ENCODE peak calls at places on chromosomes 11 and 22, in seven cellular contexts. J is upper lobe of left lung, T is K562, G is prostate gland, F is esophagus muscularis mucosa, C is stomach, O is sigmoid colon. L is an unnamed sample. For H3K4me1, the result is how much of the 10 kb centered on the place peaks cover.

GRCh38 chr11:75588067-75588481 is 26.0 kb downstream of the SERPINH1 start:
- DNase-seq in O (no peak), F (no peak), J (no peak), G (no peak), T (no peak), C (no peak), L (no peak)

GRCh38 chr22:46052801-46053562 is 76.0 kb upstream of the WNT7B start:
- DNase-seq in T (no peak), C (peak), O (peak), F (no peak), J (peak), G (no peak), L (peak)

GRCh38 chr11:25910090-25910489 is 421.8 kb upstream of the ANO3 start:
- DNase-seq in T (no peak), C (no peak), F (no peak), J (no peak), O (no peak), G (no peak), L (no peak)

GRCh38 chr11:61749607-61750217 is 2.7 kb upstream of the MYRF start:
- DNase-seq in C (no peak), G (no peak), T (peak), J (no peak), F (no peak), O (no peak), L (no peak)

GRCh38 chr11:125525303-125525702 is 29.2 kb upstream of the FEZ1 start:
- DNase-seq in J (no peak), T (no peak), O (no peak), G (no peak), C (no peak), F (no peak), L (no peak)

GRCh38 chr11:124801014-124801413 is 808 bp upstream of the MSANTD2 start:
- DNase-seq in F (no peak), G (no peak), T (no peak), J (no peak), O (no peak), C (no peak), L (no peak)

GRCh38 chr11:36501236-36501635 is 8.8 kb downstream of the TRAF6 start:
- DNase-seq in T (no peak), O (no peak), G (no peak), J (no peak), C (no peak), F (no peak), L (no peak)

GRCh38 chr22:22576244-22576988 is 17.4 kb upstream of the PRAME start:
- DNase-seq in G (no peak), C (peak), O (no peak), F (no peak), T (peak), J (no peak), L (no peak)

GRCh38 chr22:46619240-46619829 is 851 bp upstream of the GRAMD4 start:
- DNase-seq in T (no peak), C (no peak), J (no peak), F (no peak), O (no peak), G (no peak), L (no peak)

GRCh38 chr22:44622685-44623084 is 79.3 kb upstream of the PRR5 start:
- DNase-seq in F (no peak), G (no peak), O (no peak), C (no peak), T (no peak), J (no peak), L (no peak)

GRCh38 chr11:118174006-118174567 is 2.4 kb downstream of the SCN2B start:
- DNase-seq in C (no peak), G (no peak), F (no peak), J (no peak), O (no peak), T (no peak), L (no peak)

GRCh38 chr22:18024276-18024939 is at the start of gene MICAL3:
- DNase-seq in F (no peak), C (peak), G (peak), J (peak), O (peak), T (peak), L (peak)

GRCh38 chr11:124681421-124681820 is 7.7 kb downstream of the SPA17 start:
- DNase-seq in J (no peak), T (no peak), C (no peak), O (no peak), F (no peak), G (no peak), L (no peak)

GRCh38 chr11:27317751-27318150 is 45.3 kb downstream of the CCDC34 start:
- DNase-seq in O (no peak), G (no peak), C (no peak), J (no peak), T (peak), F (no peak), L (no peak)

GRCh38 chr11:119148855-119149370 is at the start of gene ABCG4:
- DNase-seq in O (no peak), G (no peak), F (no peak), C (peak), T (peak), J (no peak), L (no peak)

GRCh38 chr22:47082505-47082904 is 320.1 kb downstream of the TBC1D22A start:
- DNase-seq in J (no peak), G (no peak), F (no peak), C (no peak), O (no peak), T (no peak), L (no peak)

GRCh38 chr11:119433369-119433749 is 10.4 kb upstream of the THY1 start:
- DNase-seq in O (no peak), C (no peak), F (no peak), T (no peak), J (no peak), G (no peak), L (no peak)

GRCh38 chr11:34789196-34789834 is 126.9 kb downstream of the APIP start:
- DNase-seq in J (no peak), O (no peak), C (no peak), F (no peak), G (no peak), T (no peak), L (no peak)

GRCh38 chr22:36481393-36482168 is at the start of gene TXN2:
- DNase-seq in T (peak), O (peak), F (peak), G (peak), J (peak), C (peak), L (peak)

GRCh38 chr11:102559839-102560238 is 29.3 kb upstream of the MMP7 start:
- DNase-seq in G (no peak), O (no peak), F (no peak), C (no peak), T (no peak), J (no peak), L (no peak)

GRCh38 chr11:69284081-69284511 is 9.9 kb upstream of the MYEOV start:
- DNase-seq in C (no peak), T (no peak), J (no peak), O (no peak), F (no peak), G (no peak), L (no peak)

GRCh38 chr11:119754199-119754598 is 25.2 kb upstream of the NECTIN1 start:
- DNase-seq in O (no peak), C (no peak), G (no peak), T (no peak), F (no peak), J (no peak), L (no peak)

GRCh38 chr22:41905411-41906202 is 9.3 kb downstream of the SHISA8 start:
- DNase-seq in C (no peak), G (no peak), O (no peak), T (no peak), F (no peak), J (no peak), L (no peak)

GRCh38 chr22:49369726-49370717 is 457.7 kb downstream of the BRD1 start:
- DNase-seq in F (no peak), O (no peak), T (no peak), G (no peak), J (no peak), C (peak), L (peak)

GRCh38 chr11:108698844-108699642 is 34.2 kb downstream of the DDX10 start:
- DNase-seq in J (no peak), F (no peak), T (no peak), O (no peak), C (no peak), G (no peak), L (no peak)

GRCh38 chr11:10807629-10808552 is 835 bp downstream of the EIF4G2 start:
- DNase-seq in T (peak), G (peak), F (no peak), O (peak), C (peak), J (peak), L (peak)

GRCh38 chr11:103587951-103588788 is 448.3 kb upstream of the DDI1 start:
- DNase-seq in G (no peak), C (no peak), T (no peak), F (no peak), O (no peak), J (no peak), L (no peak)

GRCh38 chr11:34910817-34911216 is 5.4 kb downstream of the APIP start:
- DNase-seq in J (no peak), C (no peak), T (no peak), G (no peak), F (no peak), O (no peak), L (no peak)

DNA sequence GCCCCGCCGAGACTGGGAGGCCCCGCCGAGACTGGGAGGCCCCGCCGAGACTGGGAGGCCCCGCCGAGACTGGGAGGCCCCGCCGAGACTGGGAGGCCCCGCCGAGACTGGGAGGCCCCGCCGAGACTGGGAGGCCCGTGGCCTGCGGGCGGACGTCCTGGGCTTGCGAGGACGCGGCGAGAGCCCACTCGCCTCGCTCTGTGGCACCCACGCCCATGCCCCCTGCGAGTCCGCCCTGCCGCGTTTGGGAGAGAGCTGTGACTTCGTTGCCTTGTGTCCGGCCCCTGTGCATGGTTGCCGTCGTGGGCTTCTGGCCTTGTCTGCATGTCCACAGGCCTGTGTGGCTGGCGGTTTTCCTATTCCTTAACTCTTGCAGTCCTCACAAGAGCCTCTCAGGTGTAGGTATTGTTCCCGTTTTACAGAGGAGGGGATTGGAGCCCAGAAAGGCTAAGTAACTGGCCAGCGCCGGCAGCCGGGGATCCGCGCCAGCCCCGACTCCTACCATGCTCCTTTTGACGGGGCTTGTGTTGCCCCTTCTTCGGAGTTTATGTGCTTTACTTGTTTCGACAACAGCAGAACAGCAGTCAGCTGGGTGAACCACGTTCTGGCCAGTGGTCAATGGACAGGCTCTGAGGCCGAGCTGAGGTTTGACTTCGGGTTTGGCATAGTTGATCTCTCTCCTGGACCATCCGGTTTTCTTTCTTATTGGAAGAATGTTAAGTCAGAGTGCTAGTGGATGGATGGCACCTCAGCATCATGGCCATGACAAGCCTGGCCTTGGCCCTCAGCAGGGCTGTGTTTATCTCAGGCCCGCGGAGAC is 731 bp downstream of the PHRF1 start:
- DNase-seq in F (no peak), J (no peak), G (no peak), T (peak), O (no peak), C (no peak), L (no peak)
- TF ChIP-seq POLR2AphosphoS5 in F (no peak), J (no peak), G (no peak), T (no peak), O (no peak), C (no peak), L (no peak)

DNA sequence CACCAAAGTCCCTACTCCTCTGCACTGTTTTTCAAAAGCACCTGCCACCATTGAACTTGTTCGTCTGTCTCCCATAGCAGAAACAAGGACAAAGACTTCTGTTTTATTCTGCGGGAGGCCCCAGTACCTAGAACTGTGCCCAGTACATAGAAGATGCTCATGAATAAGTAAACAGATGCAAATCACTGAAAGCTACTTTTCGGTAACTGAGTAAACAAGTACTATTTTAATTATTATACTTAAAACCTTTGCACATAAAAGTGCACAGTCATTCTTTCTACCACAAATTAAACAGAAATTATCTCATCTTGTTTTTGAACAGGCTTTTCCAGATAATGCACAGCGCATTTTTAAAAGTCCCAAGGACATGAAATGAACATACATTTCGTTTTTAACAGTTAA is 3.8 kb downstream of the NAP1L4 start:
- DNase-seq in O (no peak), C (no peak), F (no peak), J (no peak), G (no peak), T (no peak), L (no peak)
- H3K4me1 ChIP-seq in O (under half), C (half or more), F (half or more), J (under half), G (under half), T (under half), L (under half)

DNA sequence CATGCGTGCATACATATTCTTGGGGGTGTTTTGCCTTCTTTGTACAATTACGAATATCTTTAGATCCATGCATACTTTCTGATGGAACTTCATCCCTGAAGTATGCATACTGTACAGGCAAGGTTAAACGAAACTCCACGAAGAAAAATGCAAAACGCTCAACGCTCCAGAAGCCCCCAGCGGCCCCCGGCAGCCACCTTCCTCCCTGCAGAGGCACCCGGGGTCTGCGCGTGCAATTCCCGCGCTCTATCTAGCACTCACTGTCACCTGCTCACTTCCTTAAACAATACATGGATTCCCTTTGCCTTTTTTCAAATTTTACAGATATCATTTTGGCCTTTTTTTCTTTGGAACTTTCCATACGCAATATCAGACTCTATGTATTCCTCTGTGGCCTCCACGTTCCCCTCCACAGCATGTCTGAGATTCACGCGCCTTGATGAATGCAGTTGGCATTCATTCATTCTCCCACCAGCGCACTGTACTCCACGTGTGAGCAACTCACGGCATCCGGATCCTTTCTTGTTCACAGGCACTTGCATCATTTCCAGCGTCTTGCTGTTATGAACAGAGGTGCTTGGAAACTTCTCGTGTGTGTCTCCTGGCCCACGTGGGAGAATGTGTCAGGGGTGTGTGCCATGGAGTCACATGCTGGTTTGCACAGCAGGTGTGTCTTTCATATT is 214.3 kb downstream of the CTTN start:
- DNase-seq in T (no peak), O (no peak), J (no peak), G (no peak), C (no peak), F (no peak), L (no peak)
- TF ChIP-seq POLR2AphosphoS5 in T (no peak), O (no peak), J (no peak), G (no peak), C (no peak), F (no peak), L (no peak)

DNA sequence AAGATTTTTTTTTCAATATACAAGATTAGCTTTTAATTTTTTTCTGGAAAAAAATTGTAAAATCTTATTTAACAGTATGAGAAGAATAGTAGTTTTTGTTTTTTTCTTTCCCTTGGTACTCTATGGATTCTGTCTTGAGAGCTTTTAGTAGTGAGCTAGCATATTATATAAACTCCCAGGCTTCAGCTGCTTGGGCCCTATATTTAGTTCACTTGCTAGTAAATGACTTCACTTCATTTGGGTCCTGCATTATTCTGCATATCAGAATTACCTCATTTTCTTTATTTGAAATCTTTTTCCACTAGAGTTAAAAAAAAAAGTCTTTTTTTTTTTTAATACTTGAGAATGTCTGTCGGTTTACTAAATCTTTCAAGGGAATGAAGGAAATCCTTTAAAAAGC is 33.1 kb downstream of the HIPK3 start:
- DNase-seq in G (no peak), O (no peak), T (no peak), C (no peak), F (no peak), J (no peak), L (no peak)
- H3K4me1 ChIP-seq in G (under half), O (under half), T (under half), C (half or more), F (half or more), J (under half), L (under half)

DNA sequence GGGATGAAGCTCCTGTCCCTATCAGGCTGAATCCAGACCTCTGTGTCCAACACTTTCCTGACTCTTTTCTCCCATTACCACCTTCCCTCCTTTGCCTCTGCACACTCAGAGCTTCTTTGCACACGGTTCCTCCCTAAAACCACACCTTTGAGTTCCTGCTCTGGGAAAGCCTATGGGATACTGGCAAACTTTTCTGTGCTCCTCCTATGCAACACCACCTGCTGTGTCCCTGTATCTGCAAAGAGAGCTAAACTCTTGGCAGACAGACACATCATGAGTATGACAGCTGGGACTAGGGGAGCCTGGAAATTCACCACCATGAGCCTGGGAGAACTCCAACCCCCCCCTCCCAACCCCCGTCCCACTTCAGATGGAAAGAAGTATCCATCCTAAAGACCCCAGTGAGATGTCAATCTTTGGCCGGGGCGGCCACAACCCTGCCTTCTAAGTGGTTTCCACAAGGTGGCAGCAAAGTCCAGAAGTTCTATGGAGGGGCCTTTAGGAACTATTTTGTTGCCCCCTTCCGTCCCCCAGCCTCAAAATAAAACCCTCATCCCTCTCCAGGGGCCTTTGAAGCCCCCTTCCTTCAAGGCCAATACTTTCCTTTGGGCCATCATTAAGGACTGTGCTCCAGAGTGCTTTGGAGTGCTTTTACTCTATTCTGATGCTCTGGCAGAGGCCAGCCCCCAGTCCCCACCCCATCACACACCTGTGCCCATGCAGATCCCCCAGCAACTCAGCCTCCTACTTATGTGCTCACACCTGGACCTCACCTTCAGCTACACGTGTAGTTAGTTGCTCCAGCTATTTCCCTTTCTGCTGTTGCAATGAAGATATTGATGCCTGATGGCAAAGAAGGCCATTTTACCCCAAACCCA is 19.4 kb downstream of the HTR3A start:
- DNase-seq in F (no peak), O (no peak), T (peak), G (no peak), C (peak), J (no peak), L (no peak)
- TF ChIP-seq POLR2AphosphoS5 in F (no peak), O (no peak), T (no peak), G (peak), C (no peak), J (no peak), L (no peak)

L was measured in breast epithelium.